ENCODE peak calls at places on chromosomes 13 and 19, in six cellular contexts. One of them, this sample, is unnamed.
A peak's percentile ranks its signal among the peaks of the same experiment; 100 is the strongest.

GRCh38 chr13:25699056-25699455 is 327.3 kb downstream of the ATP8A2 start:
- DNase-seq in heart right ventricle: no peak
- DNase-seq in astrocyte of the cerebellum: no peak
- DNase-seq in CD8-positive, alpha-beta T cell: no peak
- DNase-seq in GM10248: no peak
- DNase-seq in cardiac fibroblast: no peak
- DNase-seq in this sample: no peak

GRCh38 chr19:10580979-10581631 is 6.0 kb downstream of the AP1M2 start:
- DNase-seq in heart right ventricle: peak; percentile 88
- DNase-seq in astrocyte of the cerebellum: peak; percentile 87
- DNase-seq in CD8-positive, alpha-beta T cell: peak; percentile 93
- DNase-seq in GM10248: peak; percentile 82
- DNase-seq in cardiac fibroblast: peak; percentile 96
- DNase-seq in this sample: peak; percentile 80

GRCh38 chr13:51246411-51247298 is 24.5 kb downstream of the FAM124A start:
- DNase-seq in heart right ventricle: peak; percentile 65
- DNase-seq in astrocyte of the cerebellum: no peak
- DNase-seq in CD8-positive, alpha-beta T cell: no peak
- DNase-seq in GM10248: no peak
- DNase-seq in cardiac fibroblast: no peak
- DNase-seq in this sample: no peak

GRCh38 chr19:38017504-38018150 is 110.6 kb downstream of the SIPA1L3 start:
- DNase-seq in heart right ventricle: no peak
- DNase-seq in astrocyte of the cerebellum: no peak
- DNase-seq in CD8-positive, alpha-beta T cell: no peak
- DNase-seq in GM10248: no peak
- DNase-seq in cardiac fibroblast: no peak
- DNase-seq in this sample: no peak

GRCh38 chr19:28619842-28620429 is 593.0 kb downstream of the UQCRFS1 start:
- DNase-seq in heart right ventricle: no peak
- DNase-seq in astrocyte of the cerebellum: no peak
- DNase-seq in CD8-positive, alpha-beta T cell: no peak
- DNase-seq in GM10248: no peak
- DNase-seq in cardiac fibroblast: no peak
- DNase-seq in this sample: no peak

GRCh38 chr19:8355631-8356402 is 8.1 kb upstream of the ANGPTL4 start:
- DNase-seq in heart right ventricle: no peak
- DNase-seq in astrocyte of the cerebellum: peak; percentile 45
- DNase-seq in CD8-positive, alpha-beta T cell: no peak
- DNase-seq in GM10248: no peak
- DNase-seq in cardiac fibroblast: peak; percentile 99
- DNase-seq in this sample: no peak

GRCh38 chr13:30618938-30619289 is 1.2 kb downstream of the USPL1 start:
- DNase-seq in heart right ventricle: no peak
- DNase-seq in astrocyte of the cerebellum: no peak
- DNase-seq in CD8-positive, alpha-beta T cell: no peak
- DNase-seq in GM10248: no peak
- DNase-seq in cardiac fibroblast: no peak
- DNase-seq in this sample: no peak

GRCh38 chr19:28242317-28242927 is 970.5 kb downstream of the UQCRFS1 start:
- DNase-seq in heart right ventricle: peak; percentile 7
- DNase-seq in astrocyte of the cerebellum: peak; percentile 11
- DNase-seq in CD8-positive, alpha-beta T cell: no peak
- DNase-seq in GM10248: peak; percentile 24
- DNase-seq in cardiac fibroblast: peak; percentile 58
- DNase-seq in this sample: no peak

GRCh38 chr19:7540761-7541480 is 5.4 kb downstream of the PNPLA6 start:
- DNase-seq in heart right ventricle: no peak
- DNase-seq in astrocyte of the cerebellum: no peak
- DNase-seq in CD8-positive, alpha-beta T cell: no peak
- DNase-seq in GM10248: no peak
- DNase-seq in cardiac fibroblast: peak; percentile 55
- DNase-seq in this sample: no peak

GRCh38 chr19:38583219-38583984 is 34.4 kb downstream of the MAP4K1 start:
- DNase-seq in heart right ventricle: no peak
- DNase-seq in astrocyte of the cerebellum: no peak
- DNase-seq in CD8-positive, alpha-beta T cell: no peak
- DNase-seq in GM10248: peak; percentile 80
- DNase-seq in cardiac fibroblast: no peak
- DNase-seq in this sample: peak; percentile 25

GRCh38 chr19:13978721-13979191 is 26.4 kb downstream of the DCAF15 start:
- DNase-seq in heart right ventricle: no peak
- DNase-seq in astrocyte of the cerebellum: no peak
- DNase-seq in CD8-positive, alpha-beta T cell: peak; percentile 65
- DNase-seq in GM10248: no peak
- DNase-seq in cardiac fibroblast: no peak
- DNase-seq in this sample: peak; percentile 33

GRCh38 chr19:15498156-15498858 is 10.0 kb upstream of the CYP4F22 start:
- DNase-seq in heart right ventricle: no peak
- DNase-seq in astrocyte of the cerebellum: no peak
- DNase-seq in CD8-positive, alpha-beta T cell: no peak
- DNase-seq in GM10248: no peak
- DNase-seq in cardiac fibroblast: no peak
- DNase-seq in this sample: no peak

GRCh38 chr13:42123600-42123999 is 75.2 kb downstream of the DGKH start:
- DNase-seq in heart right ventricle: no peak
- DNase-seq in astrocyte of the cerebellum: no peak
- DNase-seq in CD8-positive, alpha-beta T cell: no peak
- DNase-seq in GM10248: no peak
- DNase-seq in cardiac fibroblast: no peak
- DNase-seq in this sample: no peak

DNA sequence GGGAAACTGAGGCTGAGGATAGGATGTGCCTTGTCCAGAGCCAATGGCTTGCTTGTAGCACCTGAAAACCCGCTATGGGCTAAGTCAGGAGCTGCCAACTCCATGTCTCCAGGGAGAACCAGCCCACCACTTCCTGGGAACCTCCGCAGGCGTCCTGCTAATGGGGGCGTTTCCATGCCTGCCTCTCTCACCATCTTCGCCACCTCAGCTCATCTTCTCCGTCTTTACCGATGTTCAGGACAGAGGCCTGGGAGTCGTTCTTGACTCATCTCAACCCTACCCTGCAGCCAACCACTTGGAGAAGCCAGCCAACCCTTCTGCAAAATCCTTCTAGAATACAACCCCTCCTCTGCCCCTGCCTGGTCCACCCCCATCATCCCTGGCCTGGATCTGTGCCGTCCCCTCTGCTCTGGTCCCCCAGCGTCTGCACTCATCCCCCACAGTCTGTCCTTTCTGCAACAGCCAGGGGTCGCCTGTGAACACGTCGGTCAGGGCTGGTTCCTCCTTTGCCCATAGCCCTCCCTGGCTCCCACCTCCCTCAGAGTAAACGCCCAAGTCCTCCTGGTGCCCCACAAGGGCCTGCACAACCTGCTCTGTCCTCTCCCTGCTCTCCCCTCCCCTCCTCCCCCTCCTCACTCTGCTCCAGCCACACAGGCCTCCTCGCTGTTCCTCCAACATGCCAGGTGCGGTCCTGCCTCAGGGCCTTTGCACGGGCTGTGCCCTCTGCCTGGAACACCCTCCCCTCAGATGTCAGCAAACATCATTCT is 31.0 kb downstream of the PTPRS start:
- DNase-seq in heart right ventricle: no peak
- DNase-seq in astrocyte of the cerebellum: no peak
- DNase-seq in CD8-positive, alpha-beta T cell: no peak
- DNase-seq in GM10248: no peak
- DNase-seq in cardiac fibroblast: peak; percentile 11
- DNase-seq in this sample: no peak
- TF ChIP-seq CTCF in heart right ventricle: no peak
- TF ChIP-seq CTCF in astrocyte of the cerebellum: no peak
- TF ChIP-seq CTCF in CD8-positive, alpha-beta T cell: no peak
- TF ChIP-seq CTCF in GM10248: no peak
- TF ChIP-seq CTCF in cardiac fibroblast: no peak
- TF ChIP-seq CTCF in this sample: no peak

GRCh38 chr19:42942187-42942789 is 5.3 kb upstream of the PSG7 start:
- DNase-seq in heart right ventricle: no peak
- DNase-seq in astrocyte of the cerebellum: no peak
- DNase-seq in CD8-positive, alpha-beta T cell: no peak
- DNase-seq in GM10248: no peak
- DNase-seq in cardiac fibroblast: peak; percentile 42
- DNase-seq in this sample: no peak
- TF ChIP-seq CTCF in heart right ventricle: peak; percentile 56
- TF ChIP-seq CTCF in astrocyte of the cerebellum: peak; percentile 63
- TF ChIP-seq CTCF in CD8-positive, alpha-beta T cell: no peak
- TF ChIP-seq CTCF in GM10248: peak; percentile 18
- TF ChIP-seq CTCF in cardiac fibroblast: peak; percentile 72
- TF ChIP-seq CTCF in this sample: no peak

GRCh38 chr13:27976362-27977177 is 7.5 kb upstream of the CDX2 start:
- DNase-seq in heart right ventricle: no peak
- DNase-seq in astrocyte of the cerebellum: no peak
- DNase-seq in CD8-positive, alpha-beta T cell: no peak
- DNase-seq in GM10248: no peak
- DNase-seq in cardiac fibroblast: no peak
- DNase-seq in this sample: no peak

GRCh38 chr13:27979001-27979643 is 9.4 kb downstream of the URAD start:
- DNase-seq in heart right ventricle: no peak
- DNase-seq in astrocyte of the cerebellum: no peak
- DNase-seq in CD8-positive, alpha-beta T cell: no peak
- DNase-seq in GM10248: no peak
- DNase-seq in cardiac fibroblast: no peak
- DNase-seq in this sample: no peak

GRCh38 chr13:27978301-27978968 is 9.3 kb upstream of the CDX2 start:
- DNase-seq in heart right ventricle: no peak
- DNase-seq in astrocyte of the cerebellum: no peak
- DNase-seq in CD8-positive, alpha-beta T cell: no peak
- DNase-seq in GM10248: no peak
- DNase-seq in cardiac fibroblast: no peak
- DNase-seq in this sample: no peak

GRCh38 chr13:27975579-27976361 is 6.7 kb upstream of the CDX2 start:
- DNase-seq in heart right ventricle: no peak
- DNase-seq in astrocyte of the cerebellum: no peak
- DNase-seq in CD8-positive, alpha-beta T cell: no peak
- DNase-seq in GM10248: no peak
- DNase-seq in cardiac fibroblast: no peak
- DNase-seq in this sample: no peak

GRCh38 chr13:27977476-27978300 is 8.6 kb upstream of the CDX2 start:
- DNase-seq in heart right ventricle: no peak
- DNase-seq in astrocyte of the cerebellum: no peak
- DNase-seq in CD8-positive, alpha-beta T cell: no peak
- DNase-seq in GM10248: no peak
- DNase-seq in cardiac fibroblast: peak; percentile 22
- DNase-seq in this sample: no peak
- TF ChIP-seq CTCF in heart right ventricle: no peak
- TF ChIP-seq CTCF in astrocyte of the cerebellum: no peak
- TF ChIP-seq CTCF in CD8-positive, alpha-beta T cell: no peak
- TF ChIP-seq CTCF in GM10248: no peak
- TF ChIP-seq CTCF in cardiac fibroblast: no peak
- TF ChIP-seq CTCF in this sample: no peak

DNA sequence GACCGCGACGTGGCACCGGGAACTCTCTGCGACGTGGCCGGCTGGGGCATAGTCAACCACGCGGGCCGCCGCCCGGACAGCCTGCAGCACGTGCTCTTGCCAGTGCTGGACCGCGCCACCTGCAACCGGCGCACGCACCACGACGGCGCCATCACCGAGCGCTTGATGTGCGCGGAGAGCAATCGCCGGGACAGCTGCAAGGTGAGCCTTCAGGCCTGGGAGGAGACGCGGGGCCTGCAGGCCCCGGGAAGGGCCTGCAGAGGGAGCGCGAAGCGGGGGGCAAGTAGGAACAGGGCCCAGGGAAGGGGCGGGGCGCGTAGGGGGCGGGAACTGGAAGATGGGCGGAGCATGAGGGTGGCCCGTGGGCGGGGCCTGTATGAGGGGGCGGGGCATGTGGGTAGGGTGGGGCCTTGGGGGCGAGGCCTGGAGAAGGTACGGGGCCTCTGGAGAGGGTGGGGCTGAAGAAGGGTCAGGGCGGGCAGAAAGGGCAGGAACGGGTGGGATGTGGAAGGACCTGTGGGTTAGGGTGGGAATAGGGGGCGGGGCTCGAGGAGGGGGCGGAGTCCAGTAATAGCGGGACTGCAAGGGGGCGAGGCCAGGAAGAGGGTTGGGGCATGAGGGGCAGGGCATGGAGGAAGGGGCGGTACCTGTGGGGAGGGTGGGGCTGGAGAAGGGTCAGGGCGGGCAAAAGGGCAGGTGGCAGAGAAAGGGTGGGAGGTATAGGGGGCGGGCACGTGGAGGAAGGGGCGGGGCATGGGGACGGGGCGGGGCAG is 2.5 kb downstream of the CFD start:
- DNase-seq in heart right ventricle: no peak
- DNase-seq in astrocyte of the cerebellum: no peak
- DNase-seq in CD8-positive, alpha-beta T cell: peak; percentile 80
- DNase-seq in GM10248: peak; percentile 88
- DNase-seq in cardiac fibroblast: peak; percentile 32
- DNase-seq in this sample: peak; percentile 43
- TF ChIP-seq CTCF in heart right ventricle: no peak
- TF ChIP-seq CTCF in astrocyte of the cerebellum: no peak
- TF ChIP-seq CTCF in CD8-positive, alpha-beta T cell: no peak
- TF ChIP-seq CTCF in GM10248: no peak
- TF ChIP-seq CTCF in cardiac fibroblast: no peak
- TF ChIP-seq CTCF in this sample: no peak

GRCh38 chr13:20186771-20187170 is 6.0 kb downstream of the GJB2 start:
- DNase-seq in heart right ventricle: no peak
- DNase-seq in astrocyte of the cerebellum: no peak
- DNase-seq in CD8-positive, alpha-beta T cell: no peak
- DNase-seq in GM10248: no peak
- DNase-seq in cardiac fibroblast: no peak
- DNase-seq in this sample: no peak
- TF ChIP-seq CTCF in heart right ventricle: no peak
- TF ChIP-seq CTCF in astrocyte of the cerebellum: no peak
- TF ChIP-seq CTCF in CD8-positive, alpha-beta T cell: no peak
- TF ChIP-seq CTCF in GM10248: no peak
- TF ChIP-seq CTCF in cardiac fibroblast: no peak
- TF ChIP-seq CTCF in this sample: no peak

GRCh38 chr13:92954746-92955145 is 271.9 kb upstream of the GPC6 start:
- DNase-seq in heart right ventricle: no peak
- DNase-seq in astrocyte of the cerebellum: no peak
- DNase-seq in CD8-positive, alpha-beta T cell: no peak
- DNase-seq in GM10248: no peak
- DNase-seq in cardiac fibroblast: no peak
- DNase-seq in this sample: no peak

GRCh38 chr13:92963029-92963428 is 263.6 kb upstream of the GPC6 start:
- DNase-seq in heart right ventricle: no peak
- DNase-seq in astrocyte of the cerebellum: peak; percentile 6
- DNase-seq in CD8-positive, alpha-beta T cell: no peak
- DNase-seq in GM10248: no peak
- DNase-seq in cardiac fibroblast: no peak
- DNase-seq in this sample: no peak

GRCh38 chr13:92959790-92960189 is 266.8 kb upstream of the GPC6 start:
- DNase-seq in heart right ventricle: no peak
- DNase-seq in astrocyte of the cerebellum: no peak
- DNase-seq in CD8-positive, alpha-beta T cell: no peak
- DNase-seq in GM10248: no peak
- DNase-seq in cardiac fibroblast: no peak
- DNase-seq in this sample: no peak
- TF ChIP-seq CTCF in heart right ventricle: no peak
- TF ChIP-seq CTCF in astrocyte of the cerebellum: no peak
- TF ChIP-seq CTCF in CD8-positive, alpha-beta T cell: no peak
- TF ChIP-seq CTCF in GM10248: no peak
- TF ChIP-seq CTCF in cardiac fibroblast: no peak
- TF ChIP-seq CTCF in this sample: no peak